ENCODE peak calls at places on chromosomes 7 and 10, in eight cellular contexts. F is HEK293T; J is stimulated activated CD4-positive, alpha-beta T cell treated with anti-CD3 and anti-CD28 coated beads, Interleukin-2, amount 100 ng/mL, for 48 hours; L is activated CD8-positive, alpha-beta memory T cell treated with anti-CD3 and anti-CD28 coated beads, Interleukin-2, amount 50 U/mL, for 48 hours; V is AG09319; X is ureter; M is foreskin fibroblast; W is KBM-7. C is an unnamed sample.

GRCh38 chr10:129755075-129756020 is 208.7 kb downstream of the EBF3 start:
- DNase-seq in F (no peak), X (peak; percentile 27), J (no peak), V (no peak), W (no peak), L (no peak), M (no peak), C (no peak)

GRCh38 chr7:20064974-20065862 is 152.0 kb downstream of the MACC1 start:
- DNase-seq in F (no peak), L (no peak), V (no peak), J (no peak), W (peak; percentile 35), M (peak; percentile 19), X (no peak), C (no peak)

GRCh38 chr10:47277352-47278151 is 22.4 kb upstream of the GDF10 start:
- DNase-seq in J (no peak), X (no peak), V (no peak), W (no peak), L (no peak), F (no peak), M (no peak), C (no peak)

GRCh38 chr7:133434246-133434865 is 181.5 kb downstream of the EXOC4 start:
- DNase-seq in X (no peak), F (peak; percentile 18), W (peak; percentile 63), J (no peak), M (peak; percentile 10), L (no peak), V (peak; percentile 30), C (no peak)

GRCh38 chr10:130360826-130361311 is 224.7 kb downstream of the GLRX3 start:
- DNase-seq in X (peak; percentile 35), M (no peak), V (no peak), W (no peak), F (no peak), L (peak; percentile 13), J (no peak), C (no peak)

GRCh38 chr7:39349452-39350123 is 216.6 kb upstream of the YAE1 start:
- DNase-seq in L (no peak), W (no peak), X (no peak), V (no peak), M (no peak), J (no peak), F (no peak), C (no peak)

GRCh38 chr7:14233026-14233897 is 243.8 kb upstream of the ETV1 start:
- DNase-seq in L (no peak), M (peak; percentile 11), F (no peak), W (no peak), X (no peak), J (no peak), V (no peak), C (no peak)

GRCh38 chr7:816300-816750 is 16.0 kb upstream of the SUN1 start:
- DNase-seq in W (peak; percentile 92), M (peak; percentile 98), X (peak; percentile 98), L (peak; percentile 96), J (peak; percentile 94), F (peak; percentile 98), V (peak; percentile 93), C (peak; percentile 99)

GRCh38 chr7:52486267-52486666 is 549.2 kb upstream of the POM121L12 start:
- DNase-seq in X (no peak), J (no peak), L (no peak), M (no peak), W (no peak), F (no peak), V (no peak), C (no peak)

GRCh38 chr10:15351099-15351820 is 19.8 kb downstream of the FAM171A1 start:
- DNase-seq in W (no peak), J (no peak), F (no peak), L (no peak), M (no peak), X (no peak), V (no peak), C (peak; percentile 44)

GRCh38 chr7:75702515-75702914 is 36.2 kb downstream of the HIP1 start:
- DNase-seq in F (no peak), M (no peak), J (no peak), X (no peak), L (no peak), V (no peak), W (no peak), C (no peak)

GRCh38 chr10:70115948-70116682 is 16.5 kb downstream of the AIFM2 start:
- DNase-seq in L (peak; percentile 77), J (peak; percentile 54), F (peak; percentile 80), W (peak; percentile 50), V (no peak), M (no peak), X (peak; percentile 56), C (no peak)

GRCh38 chr10:45646384-45647050 is 26.1 kb downstream of the ZFAND4 start:
- DNase-seq in W (no peak), L (no peak), M (no peak), V (no peak), F (no peak), J (no peak), X (no peak), C (no peak)

GRCh38 chr10:49367600-49367999 is 28.3 kb downstream of the DRGX start:
- DNase-seq in M (no peak), X (peak; percentile 20), L (no peak), W (peak; percentile 5), J (no peak), V (no peak), F (no peak), C (peak; percentile 67)

GRCh38 chr7:146902728-146903127 is 786.1 kb downstream of the CNTNAP2 start:
- DNase-seq in W (no peak), F (no peak), L (no peak), M (no peak), J (no peak), V (no peak), X (no peak), C (no peak)

GRCh38 chr7:48139461-48139860 is 31.8 kb upstream of the ABCA13 start:
- DNase-seq in M (no peak), X (no peak), J (no peak), V (no peak), W (no peak), L (no peak), F (peak; percentile 11), C (no peak)

GRCh38 chr7:135993950-135994349 is 16.8 kb upstream of the MTPN start:
- DNase-seq in M (no peak), F (no peak), X (no peak), L (no peak), W (no peak), V (no peak), J (no peak), C (no peak)

GRCh38 chr7:142645777-142646176 is 103.5 kb upstream of the PRSS1 start:
- DNase-seq in L (no peak), F (no peak), X (no peak), W (no peak), M (no peak), V (no peak), J (no peak), C (no peak)

GRCh38 chr10:78912361-78913218 is 156.2 kb upstream of the ZMIZ1 start:
- DNase-seq in F (no peak), X (no peak), V (no peak), L (no peak), W (no peak), J (no peak), M (no peak), C (no peak)

GRCh38 chr7:135704074-135704473 is 23.9 kb downstream of the SLC13A4 start:
- DNase-seq in X (no peak), J (no peak), V (no peak), L (no peak), W (no peak), M (no peak), F (peak; percentile 69), C (no peak)

GRCh38 chr7:28698744-28699291 is 259.3 kb downstream of the TRIL start:
- DNase-seq in F (no peak), W (no peak), J (no peak), V (no peak), L (no peak), X (no peak), M (no peak), C (no peak)

GRCh38 chr10:129771024-129771423 is 193.1 kb downstream of the EBF3 start:
- DNase-seq in W (no peak), X (peak; percentile 23), L (peak; percentile 20), J (no peak), V (no peak), F (no peak), M (no peak), C (peak; percentile 80)

GRCh38 chr10:131473645-131474044 is 162.1 kb upstream of the TCERG1L start:
- DNase-seq in J (no peak), X (no peak), W (no peak), L (no peak), V (no peak), M (no peak), F (no peak), C (no peak)

GRCh38 chr7:17009007-17009719 is 127.4 kb upstream of the AGR3 start:
- DNase-seq in M (no peak), F (no peak), X (no peak), V (no peak), W (peak; percentile 53), J (no peak), L (no peak), C (no peak)

GRCh38 chr7:74627699-74628411 is 29.7 kb upstream of the GTF2I start:
- DNase-seq in V (peak; percentile 69), W (no peak), X (peak; percentile 53), F (peak; percentile 25), J (no peak), M (peak; percentile 35), L (no peak), C (no peak)

GRCh38 chr7:36075561-36075960 is 77.5 kb upstream of the EEPD1 start:
- DNase-seq in V (no peak), F (no peak), M (no peak), L (no peak), W (no peak), X (no peak), J (no peak), C (no peak)